ENCODE peak calls at places on chromosomes 12 and 14, in four cellular contexts. V, U, G and N are unnamed samples.

GRCh38 chr12:50013361-50014147 is 11.7 kb downstream of the RACGAP1 start:
- DNase-seq in V (no peak), U (no peak), G (no peak), N (no peak)

GRCh38 chr12:79020106-79020505 is 155.5 kb downstream of the SYT1 start:
- DNase-seq in V (no peak), U (no peak), G (no peak), N (no peak)

GRCh38 chr14:101714394-101714793 is 47.1 kb upstream of the PPP2R5C start:
- DNase-seq in V (no peak), U (no peak), G (no peak), N (no peak)

GRCh38 chr12:116571089-116571488 is 11.9 kb downstream of the MAP1LC3B2 start:
- DNase-seq in V (no peak), U (no peak), G (no peak), N (no peak)

GRCh38 chr12:3622021-3622731 is 130.7 kb downstream of the CRACR2A start:
- DNase-seq in V (no peak), U (no peak), G (peak), N (peak)

GRCh38 chr12:54356228-54356627 is 8.1 kb downstream of the GPR84 start:
- DNase-seq in V (no peak), U (no peak), G (no peak), N (no peak)

GRCh38 chr14:103314496-103315277 is 19.4 kb upstream of the EIF5 start:
- DNase-seq in V (no peak), U (no peak), G (no peak), N (no peak)

GRCh38 chr14:79809849-79810612 is 401.3 kb downstream of the DIO2 start:
- DNase-seq in V (peak), U (no peak), G (peak), N (no peak)

GRCh38 chr14:58749066-58749669 is 111.4 kb downstream of the DACT1 start:
- DNase-seq in V (peak), U (no peak), G (peak), N (peak)

GRCh38 chr14:38554046-38554445 is 298.2 kb upstream of the CLEC14A start:
- DNase-seq in V (no peak), U (no peak), G (no peak), N (no peak)